ENCODE peak calls at places on chromosomes 3 and 15, in ten cellular contexts. One of them, this sample, is unnamed.

GRCh38 chr15:92415639-92416297 is 22.1 kb downstream of the ST8SIA2 start:
- DNase-seq in NCI-H1930: no peak
- DNase-seq in islet precursor cell: no peak
- DNase-seq in body of pancreas: no peak
- DNase-seq in NCI-H460: no peak
- DNase-seq in H7: no peak
- DNase-seq in cardiac fibroblast: no peak
- DNase-seq in sigmoid colon: no peak
- DNase-seq in B cell: no peak
- DNase-seq in foreskin keratinocyte: no peak
- DNase-seq in this sample: no peak

GRCh38 chr3:131688370-131688769 is 185.6 kb upstream of the MRPL3 start:
- DNase-seq in H7: no peak
- DNase-seq in NCI-H460: no peak
- DNase-seq in islet precursor cell: no peak
- DNase-seq in foreskin keratinocyte: peak; percentile 81
- DNase-seq in body of pancreas: no peak
- DNase-seq in sigmoid colon: no peak
- DNase-seq in cardiac fibroblast: peak; percentile 62
- DNase-seq in B cell: no peak
- DNase-seq in NCI-H1930: no peak
- DNase-seq in this sample: no peak

GRCh38 chr3:134838599-134838998 is 43.5 kb downstream of the EPHB1 start:
- DNase-seq in NCI-H1930: no peak
- DNase-seq in H7: no peak
- DNase-seq in sigmoid colon: no peak
- DNase-seq in foreskin keratinocyte: no peak
- DNase-seq in cardiac fibroblast: peak; percentile 7
- DNase-seq in B cell: no peak
- DNase-seq in NCI-H460: no peak
- DNase-seq in body of pancreas: no peak
- DNase-seq in islet precursor cell: no peak
- DNase-seq in this sample: no peak

GRCh38 chr3:188084751-188085595 is 69.0 kb upstream of the LPP start:
- DNase-seq in NCI-H1930: no peak
- DNase-seq in sigmoid colon: no peak
- DNase-seq in NCI-H460: no peak
- DNase-seq in cardiac fibroblast: no peak
- DNase-seq in B cell: no peak
- DNase-seq in body of pancreas: no peak
- DNase-seq in H7: no peak
- DNase-seq in foreskin keratinocyte: no peak
- DNase-seq in islet precursor cell: peak; percentile 59
- DNase-seq in this sample: no peak

GRCh38 chr15:74206801-74207281 is 4.3 kb upstream of the STRA6 start:
- DNase-seq in foreskin keratinocyte: no peak
- DNase-seq in H7: no peak
- DNase-seq in B cell: no peak
- DNase-seq in sigmoid colon: no peak
- DNase-seq in islet precursor cell: no peak
- DNase-seq in NCI-H460: no peak
- DNase-seq in cardiac fibroblast: no peak
- DNase-seq in body of pancreas: no peak
- DNase-seq in NCI-H1930: no peak
- DNase-seq in this sample: no peak

GRCh38 chr3:72246685-72247084 is 461.7 kb upstream of the PROK2 start:
- DNase-seq in NCI-H1930: no peak
- DNase-seq in B cell: no peak
- DNase-seq in foreskin keratinocyte: no peak
- DNase-seq in NCI-H460: no peak
- DNase-seq in H7: no peak
- DNase-seq in body of pancreas: no peak
- DNase-seq in islet precursor cell: no peak
- DNase-seq in sigmoid colon: peak; percentile 70
- DNase-seq in cardiac fibroblast: no peak
- DNase-seq in this sample: no peak

GRCh38 chr3:13375464-13375863 is 44.7 kb downstream of the NUP210 start:
- DNase-seq in NCI-H1930: no peak
- DNase-seq in sigmoid colon: no peak
- DNase-seq in NCI-H460: no peak
- DNase-seq in B cell: no peak
- DNase-seq in islet precursor cell: no peak
- DNase-seq in foreskin keratinocyte: no peak
- DNase-seq in body of pancreas: no peak
- DNase-seq in H7: no peak
- DNase-seq in cardiac fibroblast: no peak
- DNase-seq in this sample: no peak

GRCh38 chr15:75823860-75824613 is 19.2 kb upstream of the UBE2Q2 start:
- DNase-seq in cardiac fibroblast: peak; percentile 57
- DNase-seq in islet precursor cell: peak; percentile 94
- DNase-seq in B cell: no peak
- DNase-seq in sigmoid colon: no peak
- DNase-seq in foreskin keratinocyte: peak; percentile 36
- DNase-seq in H7: peak; percentile 55
- DNase-seq in NCI-H1930: no peak
- DNase-seq in NCI-H460: no peak
- DNase-seq in body of pancreas: peak; percentile 20
- DNase-seq in this sample: peak; percentile 31

This sample was measured in glomerular endothelial cell.